ENCODE peak calls at places on chromosomes 4 and X, in nine cellular contexts. M, Q, R, Y, J, L, P, A and O are unnamed samples. For H3K4me1, the result is how much of the 10 kb centered on the place peaks cover.

GRCh38 chr4:164700471-164700870 is 53.5 kb upstream of the SMIM31 start:
- DNase-seq in M (peak), Q (no peak), R (no peak), Y (no peak), J (no peak), L (no peak), P (no peak), A (no peak), O (no peak)

GRCh38 chrX:28586891-28587635 is at the start of gene IL1RAPL1:
- DNase-seq in M (peak), Q (no peak), R (no peak), Y (no peak), J (peak), L (peak), P (no peak), A (no peak), O (no peak)

GRCh38 chrX:79623098-79623762 is 256.1 kb upstream of the ITM2A start:
- DNase-seq in M (no peak), Q (no peak), R (no peak), Y (no peak), J (no peak), L (no peak), P (no peak), A (no peak), O (no peak)

GRCh38 chr4:46254788-46255187 is 130.9 kb upstream of the GABRG1 start:
- DNase-seq in M (no peak), Q (no peak), R (no peak), Y (no peak), J (no peak), L (no peak), P (no peak), A (no peak), O (no peak)

GRCh38 chrX:120270567-120270966 is 20.0 kb downstream of the ZBTB33 start:
- DNase-seq in M (no peak), Q (no peak), R (no peak), Y (no peak), J (no peak), L (no peak), P (no peak), A (no peak), O (no peak)

GRCh38 chr4:82394896-82395295 is 21.1 kb upstream of the HNRNPD start:
- DNase-seq in M (no peak), Q (no peak), R (no peak), Y (no peak), J (no peak), L (no peak), P (no peak), A (no peak), O (no peak)

GRCh38 chrX:115018040-115018647 is 728 bp upstream of the IL13RA2 start:
- DNase-seq in M (no peak), Q (no peak), R (no peak), Y (no peak), J (peak), L (no peak), P (no peak), A (no peak), O (no peak)

GRCh38 chrX:109872021-109872730 is 130.7 kb upstream of the TMEM164 start:
- DNase-seq in M (no peak), Q (no peak), R (no peak), Y (no peak), J (no peak), L (peak), P (no peak), A (no peak), O (no peak)

GRCh38 chrX:25151749-25152148 is 136.0 kb upstream of the ARX start:
- DNase-seq in M (no peak), Q (no peak), R (no peak), Y (no peak), J (no peak), L (no peak), P (no peak), A (no peak), O (no peak)

GRCh38 chrX:83501540-83501939 is 6.5 kb upstream of the POU3F4 start:
- DNase-seq in M (no peak), Q (no peak), R (no peak), Y (no peak), J (no peak), L (no peak), P (no peak), A (no peak), O (no peak)
- TF ChIP-seq POLR2A in M (no peak), Q (no peak), R (no peak), Y (no peak), J (no peak), L (no peak), P (no peak), A (no peak), O (no peak)

DNA sequence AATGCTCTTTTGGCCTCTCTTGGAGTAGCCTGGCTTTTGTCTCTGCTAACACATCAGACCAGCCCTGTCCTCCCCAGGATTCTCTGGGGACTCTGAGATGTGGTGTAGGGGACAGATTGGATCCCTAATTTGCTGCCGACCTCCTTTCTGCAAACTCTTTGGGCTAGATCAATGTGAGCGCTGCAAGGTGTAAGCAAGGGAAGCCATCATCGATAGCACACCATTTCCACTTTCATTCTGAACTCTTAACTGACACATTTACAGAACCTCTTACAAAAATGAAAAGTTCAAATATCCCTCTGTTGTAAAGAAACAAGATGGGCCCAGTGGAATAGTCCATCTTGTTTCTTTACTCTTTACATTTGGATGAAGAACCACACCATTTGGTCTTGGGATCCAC is 46.6 kb downstream of the PGRMC2 start:
- DNase-seq in M (no peak), Q (no peak), R (no peak), Y (no peak), J (no peak), L (no peak), P (no peak), A (no peak), O (no peak)
- H3K4me1 ChIP-seq in M (under half), Q (under half), R (under half), Y (under half), J (under half), L (under half), P (under half), A (under half), O (under half)

DNA sequence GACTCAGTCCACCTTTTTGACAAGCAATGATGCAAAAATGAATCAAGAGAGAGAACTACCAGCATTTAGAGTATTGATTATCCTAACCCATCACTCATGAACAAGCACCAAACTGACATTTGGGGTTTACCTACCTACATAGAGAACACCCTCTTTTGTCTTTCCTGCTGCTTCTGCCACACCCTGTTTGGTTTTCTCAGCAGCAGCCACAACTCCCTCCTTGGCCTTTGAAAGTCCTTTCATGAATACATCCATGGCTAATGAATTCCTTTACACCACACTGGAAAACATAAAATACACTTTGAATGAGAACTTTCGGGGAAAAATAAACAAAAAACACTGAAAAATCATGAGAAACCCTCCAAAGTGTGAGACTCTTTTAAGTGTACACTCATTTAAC is 1.5 kb downstream of the SNCA start:
- DNase-seq in M (no peak), Q (no peak), R (no peak), Y (no peak), J (no peak), L (no peak), P (no peak), A (no peak), O (no peak)
- TF ChIP-seq CTCF in M (no peak), Q (no peak), R (no peak), Y (no peak), J (no peak), L (no peak), P (no peak), A (no peak), O (no peak)

GRCh38 chrX:40097492-40098263 is at the start of gene BCOR:
- DNase-seq in M (peak), Q (peak), R (peak), Y (peak), J (peak), L (peak), P (peak), A (peak), O (peak)
- TF ChIP-seq POLR2A in M (peak), Q (no peak), R (no peak), Y (peak), J (peak), L (peak), P (peak), A (peak), O (peak)

GRCh38 chr4:40201898-40202297 is 5.1 kb downstream of the RHOH start:
- DNase-seq in M (no peak), Q (no peak), R (no peak), Y (no peak), J (no peak), L (no peak), P (no peak), A (no peak), O (no peak)

GRCh38 chr4:40204507-40205258 is 7.9 kb downstream of the RHOH start:
- DNase-seq in M (no peak), Q (no peak), R (no peak), Y (no peak), J (no peak), L (no peak), P (no peak), A (no peak), O (no peak)

GRCh38 chr4:40202474-40202873 is 5.6 kb downstream of the RHOH start:
- DNase-seq in M (no peak), Q (no peak), R (no peak), Y (no peak), J (no peak), L (no peak), P (no peak), A (no peak), O (no peak)

GRCh38 chr4:40206421-40206820 is 9.6 kb downstream of the RHOH start:
- DNase-seq in M (no peak), Q (no peak), R (no peak), Y (no peak), J (no peak), L (no peak), P (no peak), A (no peak), O (no peak)

GRCh38 chr4:40205259-40206198 is 8.7 kb downstream of the RHOH start:
- DNase-seq in M (no peak), Q (no peak), R (no peak), Y (no peak), J (no peak), L (no peak), P (no peak), A (no peak), O (no peak)
- H3K4me1 ChIP-seq in M (under half), Q (under half), R (half or more), Y (under half), J (under half), L (under half), P (under half), A (under half), O (under half)

GRCh38 chrX:38260231-38260630 is 39.6 kb upstream of the SRPX start:
- DNase-seq in M (peak), Q (no peak), R (no peak), Y (no peak), J (no peak), L (peak), P (no peak), A (no peak), O (no peak)
- TF ChIP-seq CTCF in M (peak), Q (no peak), R (no peak), Y (no peak), J (peak), L (peak), P (no peak), A (no peak), O (no peak)

GRCh38 chr4:182324282-182324681 is 81.1 kb downstream of the TENM3 start:
- DNase-seq in M (no peak), Q (no peak), R (no peak), Y (no peak), J (no peak), L (no peak), P (no peak), A (no peak), O (no peak)
- TF ChIP-seq POLR2A in M (no peak), Q (no peak), R (no peak), Y (no peak), J (no peak), L (no peak), P (no peak), A (no peak), O (no peak)

GRCh38 chrX:135984220-135984619 is 1.0 kb upstream of the SLC9A6 start:
- DNase-seq in M (no peak), Q (no peak), R (no peak), Y (no peak), J (no peak), L (no peak), P (no peak), A (no peak), O (no peak)

GRCh38 chrX:135985123-135985973 is at the start of gene SLC9A6:
- DNase-seq in M (peak), Q (peak), R (peak), Y (peak), J (peak), L (peak), P (peak), A (peak), O (peak)

GRCh38 chrX:135981010-135981409 is 4.2 kb upstream of the SLC9A6 start:
- DNase-seq in M (no peak), Q (no peak), R (no peak), Y (no peak), J (no peak), L (no peak), P (no peak), A (no peak), O (no peak)

GRCh38 chrX:135981662-135982061 is 3.6 kb upstream of the SLC9A6 start:
- DNase-seq in M (no peak), Q (no peak), R (no peak), Y (no peak), J (no peak), L (no peak), P (no peak), A (no peak), O (no peak)

DNA sequence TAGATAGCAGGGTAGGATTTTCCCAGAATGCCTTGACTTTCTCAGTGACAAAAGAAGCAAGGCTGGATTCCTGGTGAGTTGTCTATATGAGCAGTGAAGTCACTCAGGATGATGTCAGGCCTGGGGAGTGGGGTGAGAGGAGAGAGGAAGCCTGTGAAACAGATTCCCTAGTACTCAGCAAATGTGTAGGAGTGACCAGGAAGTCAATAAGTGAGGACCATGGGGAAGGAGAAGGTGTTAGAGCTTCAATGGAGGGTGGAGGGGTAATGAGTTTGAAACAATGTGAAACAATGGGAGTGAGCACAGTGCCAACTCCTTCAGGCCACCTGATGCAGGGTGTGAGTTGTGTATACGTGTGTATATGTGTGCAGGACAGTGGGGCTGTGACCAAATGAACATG is 2.4 kb upstream of the SLC9A6 start:
- DNase-seq in M (no peak), Q (no peak), R (no peak), Y (no peak), J (no peak), L (no peak), P (no peak), A (no peak), O (no peak)
- H3K4me1 ChIP-seq in M (under half), Q (under half), R (under half), Y (under half), J (under half), L (under half), P (under half), A (under half), O (under half)